ENCODE peak calls at places on chromosomes 11 and 22, in four cellular contexts. One of them, this sample, is unnamed.

GRCh38 chr11:47398011-47398410 is 10.4 kb upstream of the SLC39A13 start:
- DNase-seq in IMR-90: no peak
- DNase-seq in H1: no peak
- DNase-seq in H9: peak
- DNase-seq in this sample: no peak

GRCh38 chr11:79122759-79123158 is 318.1 kb downstream of the TENM4 start:
- DNase-seq in IMR-90: no peak
- DNase-seq in H1: no peak
- DNase-seq in H9: no peak
- DNase-seq in this sample: no peak

GRCh38 chr11:7480132-7480531 is 5.2 kb upstream of the OLFML1 start:
- DNase-seq in IMR-90: no peak
- DNase-seq in H1: no peak
- DNase-seq in H9: no peak
- DNase-seq in this sample: peak

GRCh38 chr11:58573451-58574104 is 2.1 kb downstream of the LPXN start:
- DNase-seq in IMR-90: peak
- DNase-seq in H1: no peak
- DNase-seq in H9: no peak
- DNase-seq in this sample: no peak

GRCh38 chr11:69513196-69513595 is 31.7 kb downstream of the LINC01488 start:
- DNase-seq in IMR-90: no peak
- DNase-seq in H1: no peak
- DNase-seq in H9: no peak
- DNase-seq in this sample: no peak

GRCh38 chr11:66326261-66327111 is 9.6 kb upstream of the CD248 start:
- DNase-seq in IMR-90: no peak
- DNase-seq in H1: peak
- DNase-seq in H9: no peak
- DNase-seq in this sample: no peak

GRCh38 chr11:44627911-44628729 is 62.7 kb downstream of the CD82 start:
- DNase-seq in IMR-90: peak
- DNase-seq in H1: no peak
- DNase-seq in H9: peak
- DNase-seq in this sample: no peak

GRCh38 chr11:58805065-58805464 is 39.4 kb downstream of the GLYATL2 start:
- DNase-seq in IMR-90: peak
- DNase-seq in H1: no peak
- DNase-seq in H9: no peak
- DNase-seq in this sample: no peak

GRCh38 chr22:40128989-40129388 is 48.7 kb upstream of the TNRC6B start:
- DNase-seq in IMR-90: no peak
- DNase-seq in H1: no peak
- DNase-seq in H9: no peak
- DNase-seq in this sample: no peak

GRCh38 chr22:17880468-17880867 is 106.2 kb upstream of the BID start:
- DNase-seq in IMR-90: no peak
- DNase-seq in H1: no peak
- DNase-seq in H9: no peak
- DNase-seq in this sample: no peak

GRCh38 chr11:41984023-41984422 is 524.6 kb upstream of the LRRC4C start:
- DNase-seq in IMR-90: no peak
- DNase-seq in H1: no peak
- DNase-seq in H9: no peak
- DNase-seq in this sample: no peak

GRCh38 chr11:2096919-2097301 is 42.3 kb downstream of the IGF2 start:
- DNase-seq in IMR-90: no peak
- DNase-seq in H1: no peak
- DNase-seq in H9: peak
- DNase-seq in this sample: no peak

GRCh38 chr22:19802881-19803735 is 42.5 kb downstream of the TBX1 start:
- DNase-seq in IMR-90: no peak
- DNase-seq in H1: no peak
- DNase-seq in H9: no peak
- DNase-seq in this sample: no peak

GRCh38 chr22:42430486-42431125 is 1.6 kb downstream of the NFAM1 start:
- DNase-seq in IMR-90: no peak
- DNase-seq in H1: no peak
- DNase-seq in H9: no peak
- DNase-seq in this sample: no peak

DNA sequence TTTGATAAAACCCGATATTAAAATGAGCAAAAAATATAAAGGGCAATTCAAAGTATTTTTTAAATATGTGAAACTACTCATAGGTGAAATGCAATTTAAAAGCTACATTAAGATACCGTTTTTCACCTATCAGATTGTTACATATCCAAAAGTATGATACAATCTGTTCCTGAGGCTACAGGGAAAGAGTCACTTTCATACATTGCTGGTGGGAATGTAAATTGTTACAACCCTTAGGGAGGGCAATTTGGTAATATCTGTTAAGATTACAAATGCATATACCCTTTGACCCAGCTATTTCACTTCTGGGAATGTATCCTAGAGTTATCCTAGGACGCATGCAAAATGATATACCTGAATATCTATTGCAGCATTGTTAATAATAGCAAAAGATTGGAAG is 132.1 kb downstream of the BLID start:
- DNase-seq in IMR-90: no peak
- DNase-seq in H1: no peak
- DNase-seq in H9: no peak
- DNase-seq in this sample: no peak
- H4K5ac ChIP-seq in IMR-90: no peak
- H4K5ac ChIP-seq in H1: no peak
- H4K5ac ChIP-seq in H9: no peak
- H4K5ac ChIP-seq in this sample: no peak

DNA sequence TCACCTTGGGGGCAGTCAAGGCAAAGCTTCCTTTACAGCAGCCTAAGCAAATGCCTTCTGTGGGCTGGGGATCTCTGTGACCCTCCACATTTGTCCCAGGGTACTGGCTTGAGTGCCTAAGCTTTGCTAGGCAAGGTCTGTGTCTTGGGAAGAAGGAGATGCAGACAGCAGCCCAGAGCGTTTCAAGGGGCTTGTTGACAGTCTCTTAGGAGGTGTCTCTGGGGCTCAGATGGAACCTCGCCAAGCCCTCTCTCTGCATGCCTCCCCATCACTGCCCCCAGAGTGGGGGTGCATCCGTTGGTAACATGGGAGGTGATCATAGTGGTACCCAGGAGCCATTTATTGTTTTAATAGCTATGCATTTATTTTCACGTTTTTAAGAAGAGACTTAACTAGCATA is 29.1 kb upstream of the TMPRSS4 start:
- DNase-seq in IMR-90: no peak
- DNase-seq in H1: no peak
- DNase-seq in H9: no peak
- DNase-seq in this sample: no peak
- H4K5ac ChIP-seq in IMR-90: no peak
- H4K5ac ChIP-seq in H1: no peak
- H4K5ac ChIP-seq in H9: no peak
- H4K5ac ChIP-seq in this sample: no peak

DNA sequence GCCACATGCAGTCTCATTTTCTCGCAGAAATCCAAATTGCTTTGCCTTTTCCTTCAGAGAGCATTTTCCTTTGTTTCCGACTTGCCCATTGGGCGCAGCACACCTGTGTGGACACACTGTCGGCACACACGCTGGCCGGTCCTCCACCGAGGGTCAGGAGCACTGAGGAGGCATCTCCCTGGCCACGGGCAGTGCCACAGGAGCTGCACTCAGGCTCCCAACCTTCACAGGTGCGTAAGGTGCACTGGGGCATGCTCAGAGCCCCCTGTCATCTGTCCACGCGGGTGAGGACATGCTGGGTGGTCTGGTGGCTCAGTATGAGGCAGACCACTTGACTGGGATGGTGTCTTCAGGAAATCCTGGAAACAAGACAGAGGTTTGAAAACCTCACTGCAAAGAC is 779.1 kb downstream of the BRD1 start:
- DNase-seq in IMR-90: no peak
- DNase-seq in H1: no peak
- DNase-seq in H9: no peak
- DNase-seq in this sample: no peak
- H4K5ac ChIP-seq in IMR-90: no peak
- H4K5ac ChIP-seq in H1: no peak
- H4K5ac ChIP-seq in H9: no peak
- H4K5ac ChIP-seq in this sample: no peak

DNA sequence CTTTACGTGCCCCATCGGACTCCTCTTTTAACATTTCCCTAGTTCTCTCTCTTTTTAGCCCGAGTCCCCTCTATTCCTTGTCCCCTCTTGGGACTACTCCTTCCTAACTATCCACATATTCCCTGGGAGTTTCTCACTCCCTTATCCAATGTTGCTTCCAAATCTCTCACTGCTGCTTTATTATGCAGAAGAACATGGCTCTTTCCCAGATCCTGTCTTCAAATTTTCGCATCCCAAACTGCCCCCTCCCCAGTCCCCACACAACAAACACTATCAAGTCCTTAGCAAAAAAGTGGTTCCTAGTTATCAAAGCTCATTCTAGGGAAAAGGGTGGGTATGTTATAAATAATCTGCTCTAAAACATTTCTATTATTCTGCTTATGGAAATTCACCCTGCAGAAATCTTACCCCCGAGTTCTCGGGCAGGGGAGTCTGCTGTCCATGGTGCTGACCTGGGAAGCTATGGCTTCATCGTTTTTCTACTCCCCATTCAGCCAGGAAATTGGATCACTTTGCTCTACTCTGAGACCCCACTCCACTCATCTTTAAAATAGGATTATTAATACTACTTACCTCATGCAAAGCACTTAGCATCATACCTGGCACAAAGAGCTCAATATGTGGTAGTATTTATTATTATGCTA is 393.5 kb downstream of the BUD13 start:
- DNase-seq in IMR-90: peak
- DNase-seq in H1: peak
- DNase-seq in H9: peak
- DNase-seq in this sample: peak
- H4K5ac ChIP-seq in IMR-90: no peak
- H4K5ac ChIP-seq in H1: no peak
- H4K5ac ChIP-seq in H9: no peak
- H4K5ac ChIP-seq in this sample: no peak

GRCh38 chr22:36165161-36165560 is 4.6 kb upstream of the APOL3 start:
- DNase-seq in IMR-90: no peak
- DNase-seq in H1: no peak
- DNase-seq in H9: no peak
- DNase-seq in this sample: no peak

GRCh38 chr22:36166086-36166485 is 5.5 kb upstream of the APOL3 start:
- DNase-seq in IMR-90: no peak
- DNase-seq in H1: no peak
- DNase-seq in H9: no peak
- DNase-seq in this sample: peak

GRCh38 chr22:36163497-36163896 is 2.9 kb upstream of the APOL3 start:
- DNase-seq in IMR-90: no peak
- DNase-seq in H1: no peak
- DNase-seq in H9: no peak
- DNase-seq in this sample: no peak

GRCh38 chr22:36166518-36167220 is 6.1 kb upstream of the APOL3 start:
- DNase-seq in IMR-90: no peak
- DNase-seq in H1: no peak
- DNase-seq in H9: no peak
- DNase-seq in this sample: no peak

DNA sequence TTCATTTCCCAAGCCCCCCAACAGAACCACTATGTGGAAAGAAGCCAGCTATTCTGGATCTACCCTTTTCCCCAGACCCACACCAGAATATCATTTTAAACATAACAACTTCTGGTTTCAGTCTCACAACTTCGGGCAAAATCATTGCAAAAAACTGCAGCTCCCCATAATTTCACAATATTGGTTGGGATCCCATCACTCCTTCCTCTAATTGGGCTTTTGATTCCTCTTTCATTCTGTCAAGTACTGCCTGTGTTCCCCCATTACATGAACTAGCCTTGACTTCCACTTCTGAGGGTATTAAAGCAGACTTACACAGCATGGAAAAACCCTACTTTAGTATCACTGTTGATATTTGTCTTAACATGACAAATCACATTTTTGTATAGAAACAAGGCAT is 4.1 kb upstream of the APOL3 start:
- DNase-seq in IMR-90: no peak
- DNase-seq in H1: no peak
- DNase-seq in H9: no peak
- DNase-seq in this sample: no peak
- H4K5ac ChIP-seq in IMR-90: no peak
- H4K5ac ChIP-seq in H1: no peak
- H4K5ac ChIP-seq in H9: no peak
- H4K5ac ChIP-seq in this sample: no peak

DNA sequence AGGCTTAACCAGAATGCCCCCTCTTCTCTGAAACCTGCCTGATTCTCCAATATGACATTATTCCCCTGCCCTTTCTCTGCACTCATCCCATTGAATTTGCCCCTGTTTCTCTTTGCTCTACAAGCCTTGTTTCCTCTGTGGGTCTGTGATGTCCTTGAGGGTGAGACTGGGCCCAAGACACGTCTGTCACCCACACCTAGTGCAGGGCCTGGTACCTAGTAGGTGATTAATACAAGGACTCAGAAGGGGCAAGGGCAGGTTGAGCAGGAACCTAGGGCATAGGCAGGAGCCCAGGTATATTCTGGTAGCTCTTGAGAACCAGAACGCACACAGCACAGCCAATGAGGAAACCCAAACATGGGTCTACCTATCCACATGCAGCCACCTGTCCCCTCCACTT is 81.9 kb upstream of the HMGXB4 start:
- DNase-seq in IMR-90: no peak
- DNase-seq in H1: no peak
- DNase-seq in H9: no peak
- DNase-seq in this sample: no peak
- H4K5ac ChIP-seq in IMR-90: no peak
- H4K5ac ChIP-seq in H1: no peak
- H4K5ac ChIP-seq in H9: no peak
- H4K5ac ChIP-seq in this sample: no peak

GRCh38 chr22:27453688-27454087 is 347.9 kb downstream of the MN1 start:
- DNase-seq in IMR-90: no peak
- DNase-seq in H1: no peak
- DNase-seq in H9: no peak
- DNase-seq in this sample: peak

GRCh38 chr22:27452245-27452644 is 349.3 kb downstream of the MN1 start:
- DNase-seq in IMR-90: no peak
- DNase-seq in H1: no peak
- DNase-seq in H9: no peak
- DNase-seq in this sample: no peak

GRCh38 chr22:27447316-27447715 is 354.2 kb downstream of the MN1 start:
- DNase-seq in IMR-90: no peak
- DNase-seq in H1: no peak
- DNase-seq in H9: no peak
- DNase-seq in this sample: no peak

GRCh38 chr22:27452916-27453315 is 348.6 kb downstream of the MN1 start:
- DNase-seq in IMR-90: no peak
- DNase-seq in H1: no peak
- DNase-seq in H9: no peak
- DNase-seq in this sample: peak

GRCh38 chr22:27450448-27450847 is 351.1 kb downstream of the MN1 start:
- DNase-seq in IMR-90: no peak
- DNase-seq in H1: no peak
- DNase-seq in H9: no peak
- DNase-seq in this sample: no peak
- H4K5ac ChIP-seq in IMR-90: no peak
- H4K5ac ChIP-seq in H1: no peak
- H4K5ac ChIP-seq in H9: no peak
- H4K5ac ChIP-seq in this sample: no peak

This sample was measured in mesendoderm.